ENCODE peak calls at places on chromosome 19, in seven cellular contexts. L is IMR-90, O is sigmoid colon, S is heart left ventricle, F is erythroblast, E is adrenal gland, D is GM12892. B is an unnamed sample.

GRCh38 chr19:50702158-50702869 is 17.3 kb downstream of the SHANK1 start:
- DNase-seq in L (no peak), E (no peak), D (no peak), S (no peak), O (no peak), F (no peak), B (no peak)

GRCh38 chr19:33639034-33639681 is 17.4 kb downstream of the CHST8 start:
- DNase-seq in O (peak; percentile 27), S (no peak), F (no peak), L (no peak), D (no peak), E (no peak), B (no peak)

GRCh38 chr19:3710265-3710812 is 2.2 kb downstream of the TJP3 start:
- DNase-seq in L (peak; percentile 43), D (no peak), O (peak; percentile 91), F (no peak), E (peak; percentile 46), S (peak; percentile 87), B (no peak)

GRCh38 chr19:8511573-8512101 is 2.3 kb downstream of the ZNF414 start:
- DNase-seq in L (no peak), D (no peak), S (no peak), E (no peak), F (no peak), O (no peak), B (no peak)

GRCh38 chr19:44807162-44807561 is 1.7 kb upstream of the BCAM start:
- DNase-seq in D (no peak), F (no peak), O (no peak), E (no peak), L (no peak), S (no peak), B (no peak)

GRCh38 chr19:30549151-30549550 is 177.0 kb downstream of the ZNF536 start:
- DNase-seq in O (no peak), F (no peak), E (no peak), S (no peak), D (no peak), L (no peak), B (no peak)

GRCh38 chr19:16628984-16629691 is 1.1 kb upstream of the MED26 start:
- DNase-seq in O (peak; percentile 88), E (peak; percentile 37), S (peak; percentile 48), L (peak; percentile 72), F (peak; percentile 56), D (no peak), B (no peak)

GRCh38 chr19:29001922-29002247 is 211.1 kb downstream of the UQCRFS1 start:
- DNase-seq in D (no peak), E (no peak), S (no peak), F (no peak), O (peak; percentile 11), L (no peak), B (no peak)

GRCh38 chr19:40806385-40807146 is 7.6 kb downstream of the EGLN2 start:
- DNase-seq in F (peak; percentile 76), O (peak; percentile 92), D (peak; percentile 88), E (peak; percentile 72), L (peak; percentile 95), S (peak; percentile 89), B (peak; percentile 63)
- TF ChIP-seq POLR2A in F (no peak), O (no peak), D (peak; percentile 17), E (no peak), L (no peak), S (no peak), B (no peak)

DNA sequence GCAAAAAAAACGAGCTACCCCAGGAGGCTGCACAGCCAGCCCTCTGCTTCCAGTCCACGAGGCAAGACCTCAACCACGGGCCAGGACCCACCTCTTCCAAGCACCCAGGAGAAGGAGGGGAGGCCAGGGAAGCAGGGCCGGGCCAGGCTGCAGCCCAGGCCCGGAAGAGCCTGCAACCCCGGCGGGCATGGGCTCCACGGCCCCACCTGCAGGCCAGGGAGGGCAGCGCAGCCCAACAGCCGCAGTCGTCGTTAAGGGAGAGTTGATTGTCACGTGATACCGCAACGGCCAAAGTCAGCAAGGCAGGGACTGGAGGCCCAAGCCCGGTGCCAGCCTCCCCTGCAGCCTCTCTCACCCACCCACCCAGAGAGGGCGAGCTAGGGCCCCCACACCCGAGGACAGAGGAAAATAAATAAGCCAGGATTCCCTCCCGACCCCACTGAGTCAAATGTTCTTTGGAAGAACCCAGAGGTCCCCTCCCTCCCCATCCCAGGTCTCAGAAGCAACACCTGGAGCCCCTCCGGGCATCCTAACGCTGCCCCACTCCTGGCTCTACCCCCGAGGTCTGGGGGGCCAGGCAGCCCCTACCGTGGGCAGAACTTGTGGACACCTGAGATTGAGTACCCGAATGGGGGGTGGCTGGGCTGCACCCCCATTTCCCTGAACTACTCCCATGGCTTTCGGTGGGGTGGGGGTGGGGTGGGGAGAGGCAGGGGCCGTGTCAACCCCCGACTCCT is 5.2 kb upstream of the REXO1 start:
- DNase-seq in O (peak; percentile 86), F (peak; percentile 93), L (peak; percentile 68), S (peak; percentile 78), E (peak; percentile 80), D (peak; percentile 88), B (peak; percentile 95)
- TF ChIP-seq POLR2A in O (no peak), F (no peak), L (no peak), S (no peak), E (no peak), D (no peak), B (no peak)

GRCh38 chr19:39410620-39411005 is 1.9 kb upstream of the PLEKHG2 start:
- DNase-seq in E (no peak), D (no peak), F (no peak), S (no peak), O (peak; percentile 70), L (no peak), B (no peak)

GRCh38 chr19:39408392-39409206 is 2.0 kb downstream of the ZFP36 start:
- DNase-seq in D (no peak), F (no peak), S (no peak), L (peak; percentile 52), O (peak; percentile 73), E (no peak), B (no peak)

GRCh38 chr19:39409207-39409885 is 2.7 kb downstream of the ZFP36 start:
- DNase-seq in D (no peak), L (peak; percentile 61), O (peak; percentile 97), F (peak; percentile 67), E (peak; percentile 84), S (peak; percentile 95), B (peak; percentile 75)

GRCh38 chr19:39411006-39411831 is 1.2 kb upstream of the PLEKHG2 start:
- DNase-seq in O (peak; percentile 89), S (peak; percentile 68), L (peak; percentile 68), E (no peak), F (no peak), D (no peak), B (no peak)

DNA sequence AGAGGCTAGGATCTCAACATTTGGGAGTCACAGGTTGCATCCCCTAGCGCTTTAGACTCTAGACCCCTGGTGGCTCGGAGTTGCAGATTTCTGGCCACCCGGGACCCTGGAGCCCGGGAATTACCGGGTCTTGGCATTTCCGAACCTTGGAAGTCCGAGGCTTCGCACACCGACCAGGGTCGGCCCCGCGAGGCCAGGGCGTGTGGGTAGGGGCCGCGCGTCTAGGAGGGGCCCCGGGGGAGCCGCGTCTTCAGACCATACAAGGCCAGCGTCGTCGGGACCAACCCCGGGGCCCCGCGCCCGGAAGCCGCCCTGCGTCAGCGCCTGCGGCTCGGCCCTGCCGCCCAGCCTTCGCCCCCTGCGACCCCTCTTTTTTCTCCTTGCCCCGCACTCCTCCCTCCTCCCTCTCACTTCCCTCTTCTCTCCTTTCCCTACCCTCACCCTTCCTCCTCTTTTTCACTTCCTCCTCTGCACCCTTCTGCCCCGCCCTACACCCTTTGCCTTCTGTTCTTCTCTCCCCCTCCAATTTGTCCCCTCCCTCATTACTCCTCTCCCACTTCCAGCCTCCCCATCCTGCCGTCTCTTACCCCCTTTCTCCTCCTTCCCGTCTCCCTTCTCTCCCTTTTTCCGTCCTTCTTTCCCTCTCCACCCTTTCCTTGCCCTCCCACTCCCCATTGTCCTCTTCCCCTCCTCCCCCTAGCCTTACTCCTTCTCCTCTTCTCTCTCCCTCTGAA is 2.4 kb upstream of the PLEKHG2 start:
- DNase-seq in F (peak; percentile 57), L (no peak), S (peak; percentile 88), D (no peak), E (peak; percentile 66), O (peak; percentile 95), B (no peak)
- TF ChIP-seq POLR2A in F (peak; percentile 95), L (peak; percentile 97), S (no peak), D (peak; percentile 87), E (peak; percentile 37), O (peak; percentile 43), B (no peak)

DNA sequence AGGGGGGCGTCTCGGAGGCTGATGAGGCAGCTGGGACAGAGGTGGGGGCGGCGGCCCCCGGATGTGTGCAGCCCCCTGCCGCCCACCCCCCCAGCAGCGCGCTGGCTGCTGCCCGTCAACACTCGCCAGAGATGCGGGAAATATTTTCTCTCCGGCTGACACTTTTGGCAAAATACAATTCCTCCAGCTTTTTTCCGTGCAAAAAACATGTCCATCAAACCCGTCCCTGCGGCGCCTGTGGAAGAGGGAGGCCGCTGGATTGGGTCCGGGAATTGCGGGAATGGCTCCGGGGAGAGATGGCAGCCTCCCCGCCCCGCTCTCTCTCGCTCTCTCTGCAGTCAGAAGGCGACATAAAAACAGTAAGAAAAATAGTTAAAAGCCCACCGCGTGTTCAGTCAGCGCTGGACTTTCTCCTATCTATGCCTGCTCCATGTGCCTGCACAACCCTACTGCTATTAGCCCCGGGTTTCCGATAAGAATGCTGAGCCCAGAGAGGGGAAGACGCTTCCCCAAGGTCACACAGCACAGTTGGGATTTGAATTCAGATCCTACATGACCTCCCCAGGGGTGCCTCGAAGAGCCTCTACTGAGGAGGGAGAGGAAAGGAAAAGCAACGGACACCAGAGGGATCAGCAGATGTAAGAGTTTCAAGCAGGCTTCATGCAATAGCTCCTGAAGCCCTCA is 23.2 kb downstream of the ZNRF4 start:
- DNase-seq in E (no peak), F (no peak), L (no peak), S (no peak), O (no peak), D (no peak), B (no peak)
- TF ChIP-seq POLR2A in E (no peak), F (no peak), L (no peak), S (no peak), O (no peak), D (no peak), B (no peak)

DNA sequence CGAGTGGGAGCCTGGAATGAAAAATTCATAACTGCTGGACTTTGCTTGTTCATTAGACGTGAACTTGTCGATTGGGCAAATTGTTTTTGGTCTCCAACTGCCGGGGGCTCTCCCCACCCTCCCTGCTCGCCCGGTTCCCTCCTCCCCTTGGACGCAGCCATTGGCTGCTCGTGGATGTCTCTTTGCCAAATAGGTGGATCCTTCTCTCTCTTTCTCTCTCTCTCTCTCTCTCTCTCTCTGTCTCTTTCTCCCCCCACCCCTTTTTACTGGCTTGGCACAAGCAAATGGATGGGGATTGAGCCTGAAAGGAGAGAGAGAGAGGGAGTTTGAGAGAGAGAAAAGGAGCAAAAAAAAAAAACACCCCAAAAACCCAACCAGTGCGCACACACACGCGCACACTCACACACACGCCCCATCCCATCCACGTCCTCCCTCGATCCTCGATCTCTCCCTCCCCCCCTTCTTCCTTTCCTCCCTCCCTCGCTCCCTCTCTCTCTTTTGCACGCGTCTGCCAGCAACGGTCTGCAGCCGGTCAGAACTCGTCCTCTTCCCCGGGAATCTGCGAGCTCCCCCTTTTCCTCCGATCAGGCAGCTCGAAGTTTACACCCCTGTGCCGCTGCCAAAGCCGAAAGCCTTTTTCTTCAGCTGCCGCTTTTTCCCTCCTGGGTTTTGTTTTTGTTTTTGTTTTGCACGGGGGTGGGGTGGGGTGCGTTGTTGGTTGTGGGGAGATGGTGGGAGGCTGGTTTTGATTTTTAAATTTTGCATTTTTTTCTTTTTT is 27.8 kb downstream of the NFIX start:
- DNase-seq in O (peak; percentile 97), F (peak; percentile 41), S (peak; percentile 90), E (peak; percentile 78), D (no peak), L (peak; percentile 95), B (peak; percentile 82)
- TF ChIP-seq POLR2A in O (no peak), F (peak; percentile 35), S (no peak), E (peak; percentile 44), D (no peak), L (no peak), B (peak; percentile 41)

GRCh38 chr19:10871711-10872550 is 578 bp downstream of the CARM1 start:
- DNase-seq in O (peak; percentile 83), E (peak; percentile 72), S (peak; percentile 63), F (peak; percentile 62), L (no peak), D (no peak), B (peak; percentile 51)
- TF ChIP-seq POLR2A in O (no peak), E (no peak), S (no peak), F (no peak), L (no peak), D (no peak), B (no peak)

B was measured in H54.